ENCODE peak calls at places on chromosomes 16 and 17, in five cellular contexts. U is HFF-Myc; A is cardiac muscle cell; T is HCT116; V is CD8-positive, alpha-beta T cell. Y is an unnamed sample.

GRCh38 chr17:58534901-58535421 is 20.5 kb upstream of the MTMR4 start:
- DNase-seq in U (no peak), A (peak; percentile 67), T (peak; percentile 24), V (no peak), Y (no peak)

GRCh38 chr17:5473906-5474305 is 5.1 kb upstream of the DHX33 start:
- DNase-seq in U (no peak), A (no peak), T (no peak), V (no peak), Y (no peak)

GRCh38 chr17:82367724-82368524 is 3.6 kb upstream of the UTS2R start:
- DNase-seq in U (no peak), A (no peak), T (peak; percentile 98), V (no peak), Y (no peak)

GRCh38 chr16:21994856-21995465 is 6.0 kb downstream of the PDZD9 start:
- DNase-seq in U (no peak), A (no peak), T (no peak), V (no peak), Y (no peak)

GRCh38 chr17:66560691-66561090 is 258.3 kb downstream of the PRKCA start:
- DNase-seq in U (no peak), A (no peak), T (no peak), V (no peak), Y (peak; percentile 59)

GRCh38 chr17:4634981-4635380 is 6.5 kb downstream of the ALOX15 start:
- DNase-seq in U (no peak), A (no peak), T (no peak), V (no peak), Y (no peak)

GRCh38 chr17:41680426-41681040 is 8.2 kb upstream of the EIF1 start:
- DNase-seq in U (no peak), A (no peak), T (no peak), V (no peak), Y (no peak)

GRCh38 chr16:72815348-72816318 is 232.3 kb downstream of the ZFHX3 start:
- DNase-seq in U (no peak), A (no peak), T (no peak), V (no peak), Y (no peak)

GRCh38 chr16:8634991-8635736 is 13.7 kb downstream of the METTL22 start:
- DNase-seq in U (no peak), A (peak; percentile 46), T (no peak), V (no peak), Y (no peak)

GRCh38 chr16:62033065-62033464 is 3.2 kb downstream of the CDH8 start:
- DNase-seq in U (no peak), A (no peak), T (no peak), V (no peak), Y (no peak)

GRCh38 chr16:12403746-12404658 is 399.7 kb downstream of the CPPED1 start:
- DNase-seq in U (no peak), A (no peak), T (no peak), V (no peak), Y (no peak)

GRCh38 chr16:4859900-4860255 is 12.6 kb downstream of the UBN1 start:
- DNase-seq in U (no peak), A (peak; percentile 14), T (no peak), V (no peak), Y (no peak)

GRCh38 chr16:9102379-9102778 is 10.9 kb downstream of the HAPSTR1 start:
- DNase-seq in U (no peak), A (peak; percentile 75), T (no peak), V (no peak), Y (no peak)

GRCh38 chr17:50329716-50330115 is 16.2 kb upstream of the XYLT2 start:
- DNase-seq in U (no peak), A (no peak), T (no peak), V (no peak), Y (no peak)

GRCh38 chr16:71498031-71498430 is 8.9 kb upstream of the ZNF19 start:
- DNase-seq in U (no peak), A (no peak), T (no peak), V (no peak), Y (no peak)

GRCh38 chr16:20614201-20615141 is 38.3 kb upstream of the ACSM2B start:
- DNase-seq in U (no peak), A (no peak), T (no peak), V (no peak), Y (peak; percentile 73)

GRCh38 chr17:2982854-2983636 is 80.4 kb downstream of the OR1D5 start:
- DNase-seq in U (no peak), A (peak; percentile 95), T (no peak), V (no peak), Y (peak; percentile 83)

GRCh38 chr17:19996502-19996901 is 12.7 kb upstream of the SPECC1 start:
- DNase-seq in U (no peak), A (peak; percentile 52), T (no peak), V (no peak), Y (no peak)

GRCh38 chr16:19393226-19394074 is 24.2 kb upstream of the TMC5 start:
- DNase-seq in U (no peak), A (peak; percentile 55), T (peak; percentile 89), V (no peak), Y (no peak)

GRCh38 chr17:309361-309888 is 43.2 kb downstream of the RPH3AL start:
- DNase-seq in U (no peak), A (peak; percentile 29), T (no peak), V (no peak), Y (no peak)

GRCh38 chr16:706189-707061 is 824 bp upstream of the FBXL16 start:
- DNase-seq in U (no peak), A (no peak), T (no peak), V (no peak), Y (no peak)

GRCh38 chr17:57384219-57384618 is 127.9 kb downstream of the MSI2 start:
- DNase-seq in U (no peak), A (no peak), T (no peak), V (no peak), Y (no peak)

GRCh38 chr17:10198509-10199249 is at the start of gene GAS7:
- DNase-seq in U (no peak), A (peak; percentile 56), T (no peak), V (peak; percentile 11), Y (peak; percentile 87)

GRCh38 chr16:11470676-11471415 is 115.9 kb downstream of the LITAF start:
- DNase-seq in U (no peak), A (peak; percentile 6), T (no peak), V (no peak), Y (no peak)

GRCh38 chr16:12162586-12162985 is 186.1 kb downstream of the SNX29 start:
- DNase-seq in U (no peak), A (no peak), T (no peak), V (no peak), Y (no peak)

GRCh38 chr17:7213895-7214299 is 5.7 kb downstream of the DLG4 start:
- DNase-seq in U (peak; percentile 57), A (peak; percentile 86), T (peak; percentile 72), V (no peak), Y (no peak)

GRCh38 chr17:7215136-7215638 is 4.4 kb downstream of the DLG4 start:
- DNase-seq in U (no peak), A (no peak), T (no peak), V (no peak), Y (no peak)

GRCh38 chr17:7215652-7216139 is 3.9 kb downstream of the DLG4 start:
- DNase-seq in U (no peak), A (no peak), T (no peak), V (no peak), Y (no peak)

GRCh38 chr17:7216242-7217112 is 3.2 kb downstream of the DLG4 start:
- DNase-seq in U (no peak), A (no peak), T (no peak), V (no peak), Y (no peak)

GRCh38 chr17:7214300-7215135 is 5.1 kb downstream of the DLG4 start:
- DNase-seq in U (peak; percentile 92), A (peak; percentile 98), T (peak; percentile 96), V (peak; percentile 98), Y (peak; percentile 99)
- TF ChIP-seq CTCF in U (peak; percentile 61), A (peak; percentile 70), T (no peak), V (peak; percentile 52), Y (peak; percentile 64)

GRCh38 chr16:89489040-89489721 is 1.2 kb downstream of the ANKRD11 start:
- DNase-seq in U (peak; percentile 72), A (peak; percentile 98), T (peak; percentile 85), V (peak; percentile 70), Y (peak; percentile 90)
- TF ChIP-seq CTCF in U (no peak), A (no peak), T (no peak), V (no peak), Y (peak; percentile 18)

GRCh38 chr17:77712578-77712977 is 245.9 kb upstream of the TNRC6C start:
- DNase-seq in U (no peak), A (no peak), T (no peak), V (no peak), Y (no peak)

GRCh38 chr17:77718669-77718961 is 239.9 kb upstream of the TNRC6C start:
- DNase-seq in U (no peak), A (no peak), T (no peak), V (no peak), Y (peak; percentile 62)

GRCh38 chr17:77719806-77720205 is 238.7 kb upstream of the TNRC6C start:
- DNase-seq in U (no peak), A (no peak), T (no peak), V (no peak), Y (peak; percentile 46)

GRCh38 chr17:77717941-77718668 is 240.4 kb upstream of the TNRC6C start:
- DNase-seq in U (no peak), A (no peak), T (no peak), V (no peak), Y (no peak)

DNA sequence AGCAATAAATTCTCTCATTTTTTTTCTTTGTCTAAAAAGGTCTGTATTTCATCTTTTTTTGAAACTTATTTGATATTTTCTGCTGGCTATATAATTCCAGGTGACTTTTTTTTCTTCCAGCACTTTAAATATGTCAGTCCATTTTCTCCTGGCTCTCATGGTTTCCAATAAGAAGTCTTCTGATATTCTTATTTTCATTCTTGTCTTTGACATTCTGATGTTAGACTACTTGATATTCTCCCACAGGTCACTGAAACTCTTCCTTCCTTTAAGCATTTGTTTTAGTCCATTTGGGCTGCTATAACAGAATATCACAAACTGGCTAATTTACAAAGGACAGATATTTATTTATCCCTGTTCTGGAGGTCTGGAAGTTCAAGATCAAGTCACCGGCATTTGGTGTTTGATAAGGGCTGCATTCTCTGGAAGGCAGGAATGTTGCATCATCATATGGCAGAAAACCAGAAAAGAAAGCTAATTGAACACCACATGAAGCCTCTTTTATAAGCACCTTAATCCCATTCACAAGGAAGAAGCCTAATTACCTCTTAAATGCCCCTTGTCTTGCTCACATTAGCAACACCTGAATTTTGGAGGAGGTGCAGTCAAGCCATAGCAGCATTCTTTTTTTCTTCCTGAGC is 242.1 kb upstream of the TNRC6C start:
- DNase-seq in U (no peak), A (peak; percentile 47), T (no peak), V (no peak), Y (no peak)
- TF ChIP-seq CTCF in U (no peak), A (no peak), T (no peak), V (no peak), Y (no peak)

DNA sequence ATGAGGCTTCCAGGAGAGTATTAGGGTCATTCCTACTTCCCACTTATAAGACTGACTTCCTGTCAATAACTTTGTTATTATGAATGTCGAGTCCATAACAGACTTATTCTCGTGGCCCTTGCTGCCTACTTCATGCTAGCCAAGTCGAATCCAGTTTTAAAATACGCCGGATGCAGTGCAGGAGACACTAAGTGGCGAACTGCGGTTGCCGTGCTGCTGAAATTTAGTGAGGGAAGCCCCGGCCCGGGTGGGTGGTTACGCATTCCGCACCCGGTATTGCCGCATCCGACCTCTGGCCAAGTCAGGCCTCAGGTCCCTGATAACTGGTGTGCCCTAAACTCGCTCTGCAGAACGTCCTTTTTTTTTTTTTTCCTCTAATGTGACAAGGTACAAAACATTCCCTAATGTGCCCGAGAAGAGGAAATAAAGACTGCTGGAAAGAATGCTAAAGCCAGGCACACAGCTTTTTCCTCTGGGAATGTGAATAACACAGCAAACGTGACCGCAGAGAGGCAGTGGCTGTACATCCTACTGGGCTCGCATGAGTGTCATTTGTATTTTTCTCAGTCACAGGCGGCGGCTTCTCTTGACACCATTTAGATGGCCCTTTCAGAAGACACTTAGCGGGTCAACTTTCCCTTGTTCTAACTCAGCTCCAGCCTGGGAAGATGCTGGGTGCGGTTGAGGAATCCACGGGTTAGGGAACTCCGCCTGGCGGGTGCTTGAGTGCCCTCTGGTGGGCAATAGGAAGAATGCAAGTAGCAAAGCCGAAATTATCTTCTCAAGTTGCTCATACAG is 7.1 kb upstream of the AKTIP start:
- DNase-seq in U (peak; percentile 38), A (peak; percentile 82), T (peak; percentile 38), V (peak; percentile 39), Y (peak; percentile 87)
- TF ChIP-seq CTCF in U (peak; percentile 93), A (peak; percentile 97), T (peak; percentile 45), V (peak; percentile 98), Y (peak; percentile 96)

Y was measured in osteocyte.